ENCODE peak calls at places on chromosome 20, in nine cellular contexts. One of them, this sample, is unnamed.

GRCh38 chr20:60206259-60206658 is 248.0 kb downstream of the CDH26 start:
- DNase-seq in SK-N-SH: peak; percentile 43
- DNase-seq in GM23338: peak; percentile 49
- DNase-seq in HCT116: peak; percentile 2
- DNase-seq in PC-3: peak; percentile 53
- DNase-seq in MM.1S: peak; percentile 14
- DNase-seq in OCI-LY7: peak; percentile 19
- DNase-seq in GM23248: peak; percentile 66
- DNase-seq in hepatocyte: peak; percentile 60
- DNase-seq in this sample: peak; percentile 67

GRCh38 chr20:34859826-34860545 is 12.7 kb downstream of the GGT7 start:
- DNase-seq in SK-N-SH: no peak
- DNase-seq in GM23338: no peak
- DNase-seq in HCT116: no peak
- DNase-seq in PC-3: no peak
- DNase-seq in MM.1S: no peak
- DNase-seq in OCI-LY7: no peak
- DNase-seq in GM23248: no peak
- DNase-seq in hepatocyte: no peak
- DNase-seq in this sample: no peak

GRCh38 chr20:59087829-59088433 is 45.3 kb upstream of the PRELID3B start:
- DNase-seq in SK-N-SH: peak; percentile 55
- DNase-seq in GM23338: peak; percentile 91
- DNase-seq in HCT116: peak; percentile 52
- DNase-seq in PC-3: peak; percentile 90
- DNase-seq in MM.1S: peak; percentile 58
- DNase-seq in OCI-LY7: peak; percentile 79
- DNase-seq in GM23248: peak; percentile 77
- DNase-seq in hepatocyte: peak; percentile 86
- DNase-seq in this sample: peak; percentile 86

GRCh38 chr20:46357030-46357514 is 48.8 kb upstream of the CDH22 start:
- DNase-seq in SK-N-SH: peak; percentile 80
- DNase-seq in GM23338: no peak
- DNase-seq in HCT116: no peak
- DNase-seq in PC-3: no peak
- DNase-seq in MM.1S: no peak
- DNase-seq in OCI-LY7: no peak
- DNase-seq in GM23248: no peak
- DNase-seq in hepatocyte: no peak
- DNase-seq in this sample: no peak

GRCh38 chr20:45725134-45725533 is 3.0 kb downstream of the SPINT4 start:
- DNase-seq in SK-N-SH: no peak
- DNase-seq in GM23338: no peak
- DNase-seq in HCT116: no peak
- DNase-seq in PC-3: no peak
- DNase-seq in MM.1S: no peak
- DNase-seq in OCI-LY7: no peak
- DNase-seq in GM23248: no peak
- DNase-seq in hepatocyte: no peak
- DNase-seq in this sample: no peak

GRCh38 chr20:35595456-35595855 is 20.2 kb upstream of the SPAG4 start:
- DNase-seq in SK-N-SH: no peak
- DNase-seq in GM23338: no peak
- DNase-seq in HCT116: no peak
- DNase-seq in PC-3: no peak
- DNase-seq in MM.1S: no peak
- DNase-seq in OCI-LY7: no peak
- DNase-seq in GM23248: no peak
- DNase-seq in hepatocyte: no peak
- DNase-seq in this sample: no peak

GRCh38 chr20:59824711-59825562 is 108.5 kb downstream of the SYCP2 start:
- DNase-seq in SK-N-SH: peak; percentile 6
- DNase-seq in GM23338: no peak
- DNase-seq in HCT116: no peak
- DNase-seq in PC-3: no peak
- DNase-seq in MM.1S: no peak
- DNase-seq in OCI-LY7: no peak
- DNase-seq in GM23248: no peak
- DNase-seq in hepatocyte: no peak
- DNase-seq in this sample: no peak

GRCh38 chr20:50635676-50636600 is 55.4 kb downstream of the RIPOR3 start:
- DNase-seq in SK-N-SH: peak; percentile 86
- DNase-seq in GM23338: peak; percentile 93
- DNase-seq in HCT116: peak; percentile 67
- DNase-seq in PC-3: peak; percentile 80
- DNase-seq in MM.1S: peak; percentile 48
- DNase-seq in OCI-LY7: peak; percentile 59
- DNase-seq in GM23248: peak; percentile 65
- DNase-seq in hepatocyte: peak; percentile 90
- DNase-seq in this sample: peak; percentile 75

GRCh38 chr20:2023151-2023550 is 29.3 kb upstream of the PDYN start:
- DNase-seq in SK-N-SH: no peak
- DNase-seq in GM23338: peak; percentile 43
- DNase-seq in HCT116: peak; percentile 47
- DNase-seq in PC-3: peak; percentile 36
- DNase-seq in MM.1S: peak; percentile 61
- DNase-seq in OCI-LY7: no peak
- DNase-seq in GM23248: no peak
- DNase-seq in hepatocyte: no peak
- DNase-seq in this sample: no peak

GRCh38 chr20:25136643-25137559 is 55.0 kb upstream of the VSX1 start:
- DNase-seq in SK-N-SH: peak; percentile 37
- DNase-seq in GM23338: no peak
- DNase-seq in HCT116: peak; percentile 38
- DNase-seq in PC-3: peak; percentile 78
- DNase-seq in MM.1S: no peak
- DNase-seq in OCI-LY7: no peak
- DNase-seq in GM23248: peak; percentile 94
- DNase-seq in hepatocyte: peak; percentile 30
- DNase-seq in this sample: no peak

GRCh38 chr20:31605902-31606677 is 1.0 kb downstream of the ID1 start:
- DNase-seq in SK-N-SH: peak; percentile 52
- DNase-seq in GM23338: peak; percentile 65
- DNase-seq in HCT116: no peak
- DNase-seq in PC-3: peak; percentile 19
- DNase-seq in MM.1S: no peak
- DNase-seq in OCI-LY7: no peak
- DNase-seq in GM23248: peak; percentile 60
- DNase-seq in hepatocyte: peak; percentile 59
- DNase-seq in this sample: peak; percentile 69

GRCh38 chr20:17650816-17651760 is 31.0 kb downstream of the RRBP1 start:
- DNase-seq in SK-N-SH: no peak
- DNase-seq in GM23338: no peak
- DNase-seq in HCT116: no peak
- DNase-seq in PC-3: peak; percentile 49
- DNase-seq in MM.1S: no peak
- DNase-seq in OCI-LY7: no peak
- DNase-seq in GM23248: peak; percentile 84
- DNase-seq in hepatocyte: no peak
- DNase-seq in this sample: no peak

GRCh38 chr20:48681201-48681881 is 146.5 kb downstream of the PREX1 start:
- DNase-seq in SK-N-SH: no peak
- DNase-seq in GM23338: no peak
- DNase-seq in HCT116: no peak
- DNase-seq in PC-3: no peak
- DNase-seq in MM.1S: no peak
- DNase-seq in OCI-LY7: no peak
- DNase-seq in GM23248: no peak
- DNase-seq in hepatocyte: no peak
- DNase-seq in this sample: no peak

GRCh38 chr20:48679011-48679410 is 148.8 kb downstream of the PREX1 start:
- DNase-seq in SK-N-SH: no peak
- DNase-seq in GM23338: no peak
- DNase-seq in HCT116: no peak
- DNase-seq in PC-3: no peak
- DNase-seq in MM.1S: no peak
- DNase-seq in OCI-LY7: no peak
- DNase-seq in GM23248: no peak
- DNase-seq in hepatocyte: no peak
- DNase-seq in this sample: no peak

GRCh38 chr20:48681882-48682426 is 145.8 kb downstream of the PREX1 start:
- DNase-seq in SK-N-SH: no peak
- DNase-seq in GM23338: no peak
- DNase-seq in HCT116: no peak
- DNase-seq in PC-3: no peak
- DNase-seq in MM.1S: no peak
- DNase-seq in OCI-LY7: no peak
- DNase-seq in GM23248: no peak
- DNase-seq in hepatocyte: no peak
- DNase-seq in this sample: no peak

GRCh38 chr20:48680650-48681049 is 147.1 kb downstream of the PREX1 start:
- DNase-seq in SK-N-SH: no peak
- DNase-seq in GM23338: no peak
- DNase-seq in HCT116: no peak
- DNase-seq in PC-3: no peak
- DNase-seq in MM.1S: no peak
- DNase-seq in OCI-LY7: no peak
- DNase-seq in GM23248: no peak
- DNase-seq in hepatocyte: no peak
- DNase-seq in this sample: no peak

DNA sequence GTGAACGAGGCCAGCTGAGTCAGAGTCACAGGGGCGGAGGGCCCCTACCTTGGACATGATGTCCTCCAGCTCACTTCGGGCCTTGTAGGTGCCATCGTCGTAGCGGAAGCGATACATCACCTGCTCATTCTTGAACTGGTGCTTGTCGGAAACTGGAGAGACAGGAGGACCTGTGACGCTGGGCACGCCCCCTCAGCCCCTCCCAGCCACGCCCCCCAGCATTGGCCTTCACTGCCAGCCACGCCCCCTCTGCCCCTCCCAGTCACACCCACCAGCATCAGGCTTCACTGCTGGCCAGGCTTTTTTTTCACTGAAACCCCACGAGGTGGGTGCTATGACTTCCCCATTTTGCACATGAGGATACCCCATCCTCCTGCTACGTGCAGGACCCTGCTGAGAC is 148.2 kb downstream of the PREX1 start:
- DNase-seq in SK-N-SH: no peak
- DNase-seq in GM23338: peak; percentile 82
- DNase-seq in HCT116: peak; percentile 45
- DNase-seq in PC-3: peak; percentile 15
- DNase-seq in MM.1S: no peak
- DNase-seq in OCI-LY7: peak; percentile 69
- DNase-seq in GM23248: no peak
- DNase-seq in hepatocyte: peak; percentile 46
- DNase-seq in this sample: peak; percentile 19
- TF ChIP-seq EZH2phosphoT487 in SK-N-SH: no peak
- TF ChIP-seq EZH2phosphoT487 in GM23338: no peak
- TF ChIP-seq EZH2phosphoT487 in HCT116: no peak
- TF ChIP-seq EZH2phosphoT487 in PC-3: no peak
- TF ChIP-seq EZH2phosphoT487 in MM.1S: no peak
- TF ChIP-seq EZH2phosphoT487 in OCI-LY7: no peak
- TF ChIP-seq EZH2phosphoT487 in GM23248: no peak
- TF ChIP-seq EZH2phosphoT487 in hepatocyte: no peak
- TF ChIP-seq EZH2phosphoT487 in this sample: no peak

GRCh38 chr20:199996-200395 is 10.5 kb upstream of the DEFB128 start:
- DNase-seq in SK-N-SH: no peak
- DNase-seq in GM23338: no peak
- DNase-seq in HCT116: no peak
- DNase-seq in PC-3: no peak
- DNase-seq in MM.1S: no peak
- DNase-seq in OCI-LY7: no peak
- DNase-seq in GM23248: peak; percentile 17
- DNase-seq in hepatocyte: no peak
- DNase-seq in this sample: no peak

DNA sequence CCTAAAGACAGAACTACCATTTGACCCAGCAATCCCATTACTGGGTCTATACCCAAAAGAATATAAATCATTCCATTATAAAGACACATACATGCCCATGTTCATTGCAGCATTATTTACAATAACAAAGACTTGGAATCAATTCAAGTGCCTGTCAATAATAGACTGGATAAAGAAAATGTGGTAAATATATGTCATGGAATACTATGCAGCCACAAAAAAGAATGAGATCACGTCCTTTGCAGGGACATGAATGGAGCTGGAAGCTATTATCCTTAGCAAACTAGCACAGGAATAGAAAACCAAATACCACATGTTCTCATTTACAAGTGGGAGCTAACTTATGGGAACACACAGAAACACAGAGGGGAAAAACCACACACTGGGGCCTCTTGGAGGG is 8.7 kb upstream of the DEFB128 start:
- DNase-seq in SK-N-SH: no peak
- DNase-seq in GM23338: no peak
- DNase-seq in HCT116: no peak
- DNase-seq in PC-3: no peak
- DNase-seq in MM.1S: no peak
- DNase-seq in OCI-LY7: no peak
- DNase-seq in GM23248: no peak
- DNase-seq in hepatocyte: no peak
- DNase-seq in this sample: no peak
- TF ChIP-seq EZH2phosphoT487 in SK-N-SH: no peak
- TF ChIP-seq EZH2phosphoT487 in GM23338: no peak
- TF ChIP-seq EZH2phosphoT487 in HCT116: no peak
- TF ChIP-seq EZH2phosphoT487 in PC-3: no peak
- TF ChIP-seq EZH2phosphoT487 in MM.1S: no peak
- TF ChIP-seq EZH2phosphoT487 in OCI-LY7: no peak
- TF ChIP-seq EZH2phosphoT487 in GM23248: no peak
- TF ChIP-seq EZH2phosphoT487 in hepatocyte: no peak
- TF ChIP-seq EZH2phosphoT487 in this sample: no peak

DNA sequence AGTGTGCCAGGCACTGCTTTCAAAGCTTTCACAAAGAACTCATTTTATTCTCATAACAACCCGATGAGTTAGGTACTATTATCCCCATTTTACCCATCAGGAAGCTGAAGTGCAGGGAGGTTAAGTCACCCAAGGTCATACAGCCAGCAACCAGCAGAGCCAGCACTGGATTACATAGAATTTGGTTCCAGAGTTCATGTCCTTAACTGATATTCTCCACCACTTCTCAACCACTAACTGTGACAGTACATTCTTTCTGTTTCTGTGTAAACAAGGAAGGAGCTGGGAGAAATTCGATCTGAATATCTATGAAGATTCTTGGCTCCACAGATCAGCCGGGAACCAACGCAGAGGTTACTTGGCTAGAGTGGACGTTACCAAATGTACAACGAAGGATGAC is 98.0 kb downstream of the KIF16B start:
- DNase-seq in SK-N-SH: no peak
- DNase-seq in GM23338: peak; percentile 9
- DNase-seq in HCT116: no peak
- DNase-seq in PC-3: peak; percentile 51
- DNase-seq in MM.1S: no peak
- DNase-seq in OCI-LY7: no peak
- DNase-seq in GM23248: peak; percentile 13
- DNase-seq in hepatocyte: peak; percentile 49
- DNase-seq in this sample: no peak
- TF ChIP-seq EZH2phosphoT487 in SK-N-SH: no peak
- TF ChIP-seq EZH2phosphoT487 in GM23338: no peak
- TF ChIP-seq EZH2phosphoT487 in HCT116: no peak
- TF ChIP-seq EZH2phosphoT487 in PC-3: no peak
- TF ChIP-seq EZH2phosphoT487 in MM.1S: no peak
- TF ChIP-seq EZH2phosphoT487 in OCI-LY7: no peak
- TF ChIP-seq EZH2phosphoT487 in GM23248: no peak
- TF ChIP-seq EZH2phosphoT487 in hepatocyte: no peak
- TF ChIP-seq EZH2phosphoT487 in this sample: no peak

DNA sequence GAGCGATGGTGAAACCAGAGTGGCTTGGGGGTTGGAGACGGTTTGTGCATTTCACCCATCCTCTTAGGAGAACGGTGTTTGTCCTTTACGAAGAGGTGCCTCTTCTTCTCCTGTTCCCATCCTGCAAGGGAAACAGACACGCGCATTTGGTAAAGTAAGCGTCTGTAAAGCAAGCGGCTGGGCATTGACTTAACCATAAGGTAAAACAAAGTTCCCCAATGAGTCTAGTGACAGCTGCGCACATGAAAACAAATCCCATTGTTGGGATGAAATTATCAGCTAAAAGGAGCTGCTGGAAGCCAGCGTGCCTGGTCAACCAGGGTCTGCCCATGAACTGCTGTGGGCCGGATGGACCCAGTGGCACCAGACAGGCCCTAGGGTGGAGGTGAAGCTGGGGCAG is 5.8 kb downstream of the BHLHE23 start:
- DNase-seq in SK-N-SH: no peak
- DNase-seq in GM23338: no peak
- DNase-seq in HCT116: no peak
- DNase-seq in PC-3: no peak
- DNase-seq in MM.1S: no peak
- DNase-seq in OCI-LY7: no peak
- DNase-seq in GM23248: no peak
- DNase-seq in hepatocyte: no peak
- DNase-seq in this sample: no peak
- TF ChIP-seq EZH2phosphoT487 in SK-N-SH: no peak
- TF ChIP-seq EZH2phosphoT487 in GM23338: no peak
- TF ChIP-seq EZH2phosphoT487 in HCT116: no peak
- TF ChIP-seq EZH2phosphoT487 in PC-3: no peak
- TF ChIP-seq EZH2phosphoT487 in MM.1S: no peak
- TF ChIP-seq EZH2phosphoT487 in OCI-LY7: no peak
- TF ChIP-seq EZH2phosphoT487 in GM23248: no peak
- TF ChIP-seq EZH2phosphoT487 in hepatocyte: no peak
- TF ChIP-seq EZH2phosphoT487 in this sample: no peak

This sample was measured in neural progenitor cell.